ENCODE peak calls at places on chromosomes 16 and 17, in four cellular contexts. Y is T-helper 1 cell, Z is activated T-helper 1 cell treated with Interleukin-2 at 50 U/mL for 16 hours, O is upper lobe of right lung. G is an unnamed sample.

GRCh38 chr17:63967953-63968352 is 4.8 kb downstream of the SCN4A start:
- DNase-seq in Y (no peak), Z (no peak), O (no peak), G (no peak)

GRCh38 chr16:73066927-73067670 is 19.2 kb upstream of the ZFHX3 start:
- DNase-seq in Y (no peak), Z (no peak), O (no peak), G (no peak)

GRCh38 chr16:12141073-12141472 is 164.5 kb downstream of the SNX29 start:
- DNase-seq in Y (no peak), Z (no peak), O (no peak), G (no peak)

GRCh38 chr16:52182840-52183239 is 364.1 kb downstream of the TOX3 start:
- DNase-seq in Y (no peak), Z (no peak), O (no peak), G (no peak)

GRCh38 chr16:67594256-67594915 is 32.1 kb downstream of the CTCF start:
- DNase-seq in Y (no peak), Z (no peak), O (no peak), G (no peak)

GRCh38 chr17:61575352-61575975 is 15.6 kb downstream of the NACA2 start:
- DNase-seq in Y (no peak), Z (no peak), O (no peak), G (no peak)

GRCh38 chr16:74999683-75000480 is 1.1 kb downstream of the ZNRF1 start:
- DNase-seq in Y (peak; percentile 66), Z (peak; percentile 45), O (peak; percentile 79), G (no peak)

GRCh38 chr17:17060001-17060929 is 18.0 kb downstream of the MPRIP start:
- DNase-seq in Y (no peak), Z (no peak), O (peak; percentile 44), G (no peak)

GRCh38 chr16:57923841-57924240 is 47.1 kb downstream of the CNGB1 start:
- DNase-seq in Y (no peak), Z (no peak), O (no peak), G (no peak)

GRCh38 chr17:20988896-20989295 is 53.9 kb downstream of the USP22 start:
- DNase-seq in Y (no peak), Z (no peak), O (peak; percentile 10), G (no peak)